ENCODE peak calls at places on chromosomes 11 and 22, in nine cellular contexts. One of them, this sample, is unnamed.

GRCh38 chr22:50008151-50009040 is 4.2 kb downstream of the IL17REL start:
- DNase-seq in memory B cell: no peak
- DNase-seq in activated CD4-positive, CD25-positive, alpha-beta regulatory T cell treated with anti-CD3 and anti-CD28 coated beads, Interleukin-2, amount 50 U/mL, for 72 hours: no peak
- DNase-seq in NCI-H774: peak
- DNase-seq in stimulated activated CD4-positive, alpha-beta T cell treated with anti-CD3 and anti-CD28 coated beads, Interleukin-2, amount 100 ng/mL, for 24 hours: no peak
- DNase-seq in effector CD8-positive, alpha-beta T cell: no peak
- DNase-seq in NCI-H1105 treated with DMSO at 0.1 percent for 48 hours: peak
- DNase-seq in T-helper 9 cell: no peak
- DNase-seq in tibial nerve: no peak
- DNase-seq in this sample: no peak

GRCh38 chr22:36954251-36955014 is 41.0 kb downstream of the CSF2RB start:
- DNase-seq in activated CD4-positive, CD25-positive, alpha-beta regulatory T cell treated with anti-CD3 and anti-CD28 coated beads, Interleukin-2, amount 50 U/mL, for 72 hours: no peak
- DNase-seq in effector CD8-positive, alpha-beta T cell: no peak
- DNase-seq in NCI-H774: no peak
- DNase-seq in NCI-H1105 treated with DMSO at 0.1 percent for 48 hours: no peak
- DNase-seq in T-helper 9 cell: no peak
- DNase-seq in stimulated activated CD4-positive, alpha-beta T cell treated with anti-CD3 and anti-CD28 coated beads, Interleukin-2, amount 100 ng/mL, for 24 hours: no peak
- DNase-seq in tibial nerve: no peak
- DNase-seq in memory B cell: no peak
- DNase-seq in this sample: no peak

GRCh38 chr11:86486261-86487030 is 111.8 kb downstream of the CCDC81 start:
- DNase-seq in NCI-H774: no peak
- DNase-seq in effector CD8-positive, alpha-beta T cell: no peak
- DNase-seq in tibial nerve: no peak
- DNase-seq in activated CD4-positive, CD25-positive, alpha-beta regulatory T cell treated with anti-CD3 and anti-CD28 coated beads, Interleukin-2, amount 50 U/mL, for 72 hours: no peak
- DNase-seq in T-helper 9 cell: no peak
- DNase-seq in stimulated activated CD4-positive, alpha-beta T cell treated with anti-CD3 and anti-CD28 coated beads, Interleukin-2, amount 100 ng/mL, for 24 hours: no peak
- DNase-seq in NCI-H1105 treated with DMSO at 0.1 percent for 48 hours: no peak
- DNase-seq in memory B cell: no peak
- DNase-seq in this sample: no peak

GRCh38 chr22:41381329-41382097 is at the start of gene TEF:
- DNase-seq in memory B cell: peak
- DNase-seq in tibial nerve: peak
- DNase-seq in activated CD4-positive, CD25-positive, alpha-beta regulatory T cell treated with anti-CD3 and anti-CD28 coated beads, Interleukin-2, amount 50 U/mL, for 72 hours: peak
- DNase-seq in NCI-H1105 treated with DMSO at 0.1 percent for 48 hours: peak
- DNase-seq in effector CD8-positive, alpha-beta T cell: peak
- DNase-seq in NCI-H774: peak
- DNase-seq in T-helper 9 cell: peak
- DNase-seq in stimulated activated CD4-positive, alpha-beta T cell treated with anti-CD3 and anti-CD28 coated beads, Interleukin-2, amount 100 ng/mL, for 24 hours: peak
- DNase-seq in this sample: peak

GRCh38 chr22:36733271-36733670 is 29.7 kb upstream of the CACNG2 start:
- DNase-seq in NCI-H774: no peak
- DNase-seq in tibial nerve: no peak
- DNase-seq in activated CD4-positive, CD25-positive, alpha-beta regulatory T cell treated with anti-CD3 and anti-CD28 coated beads, Interleukin-2, amount 50 U/mL, for 72 hours: peak
- DNase-seq in NCI-H1105 treated with DMSO at 0.1 percent for 48 hours: no peak
- DNase-seq in T-helper 9 cell: no peak
- DNase-seq in stimulated activated CD4-positive, alpha-beta T cell treated with anti-CD3 and anti-CD28 coated beads, Interleukin-2, amount 100 ng/mL, for 24 hours: no peak
- DNase-seq in memory B cell: no peak
- DNase-seq in effector CD8-positive, alpha-beta T cell: no peak
- DNase-seq in this sample: no peak

GRCh38 chr11:6402561-6402981 is 12.3 kb downstream of the SMPD1 start:
- DNase-seq in T-helper 9 cell: peak
- DNase-seq in stimulated activated CD4-positive, alpha-beta T cell treated with anti-CD3 and anti-CD28 coated beads, Interleukin-2, amount 100 ng/mL, for 24 hours: peak
- DNase-seq in tibial nerve: no peak
- DNase-seq in memory B cell: no peak
- DNase-seq in NCI-H774: no peak
- DNase-seq in effector CD8-positive, alpha-beta T cell: peak
- DNase-seq in activated CD4-positive, CD25-positive, alpha-beta regulatory T cell treated with anti-CD3 and anti-CD28 coated beads, Interleukin-2, amount 50 U/mL, for 72 hours: peak
- DNase-seq in NCI-H1105 treated with DMSO at 0.1 percent for 48 hours: no peak
- DNase-seq in this sample: no peak

GRCh38 chr11:1751521-1751921 is 1.1 kb upstream of the IFITM10 start:
- DNase-seq in activated CD4-positive, CD25-positive, alpha-beta regulatory T cell treated with anti-CD3 and anti-CD28 coated beads, Interleukin-2, amount 50 U/mL, for 72 hours: no peak
- DNase-seq in effector CD8-positive, alpha-beta T cell: no peak
- DNase-seq in memory B cell: no peak
- DNase-seq in T-helper 9 cell: no peak
- DNase-seq in tibial nerve: no peak
- DNase-seq in NCI-H774: no peak
- DNase-seq in stimulated activated CD4-positive, alpha-beta T cell treated with anti-CD3 and anti-CD28 coated beads, Interleukin-2, amount 100 ng/mL, for 24 hours: no peak
- DNase-seq in NCI-H1105 treated with DMSO at 0.1 percent for 48 hours: no peak
- DNase-seq in this sample: no peak

GRCh38 chr11:76684470-76684869 is 13.9 kb upstream of the LRRC32 start:
- DNase-seq in activated CD4-positive, CD25-positive, alpha-beta regulatory T cell treated with anti-CD3 and anti-CD28 coated beads, Interleukin-2, amount 50 U/mL, for 72 hours: no peak
- DNase-seq in effector CD8-positive, alpha-beta T cell: no peak
- DNase-seq in tibial nerve: no peak
- DNase-seq in NCI-H774: no peak
- DNase-seq in NCI-H1105 treated with DMSO at 0.1 percent for 48 hours: no peak
- DNase-seq in memory B cell: no peak
- DNase-seq in stimulated activated CD4-positive, alpha-beta T cell treated with anti-CD3 and anti-CD28 coated beads, Interleukin-2, amount 100 ng/mL, for 24 hours: no peak
- DNase-seq in T-helper 9 cell: no peak
- DNase-seq in this sample: no peak

GRCh38 chr11:114085965-114086364 is 26.5 kb downstream of the ZBTB16 start:
- DNase-seq in activated CD4-positive, CD25-positive, alpha-beta regulatory T cell treated with anti-CD3 and anti-CD28 coated beads, Interleukin-2, amount 50 U/mL, for 72 hours: no peak
- DNase-seq in NCI-H774: peak
- DNase-seq in effector CD8-positive, alpha-beta T cell: no peak
- DNase-seq in tibial nerve: no peak
- DNase-seq in NCI-H1105 treated with DMSO at 0.1 percent for 48 hours: no peak
- DNase-seq in T-helper 9 cell: no peak
- DNase-seq in memory B cell: no peak
- DNase-seq in stimulated activated CD4-positive, alpha-beta T cell treated with anti-CD3 and anti-CD28 coated beads, Interleukin-2, amount 100 ng/mL, for 24 hours: no peak
- DNase-seq in this sample: no peak

GRCh38 chr11:6812391-6813005 is 13.0 kb upstream of the OR6A2 start:
- DNase-seq in tibial nerve: no peak
- DNase-seq in effector CD8-positive, alpha-beta T cell: no peak
- DNase-seq in activated CD4-positive, CD25-positive, alpha-beta regulatory T cell treated with anti-CD3 and anti-CD28 coated beads, Interleukin-2, amount 50 U/mL, for 72 hours: no peak
- DNase-seq in NCI-H774: peak
- DNase-seq in memory B cell: peak
- DNase-seq in NCI-H1105 treated with DMSO at 0.1 percent for 48 hours: peak
- DNase-seq in stimulated activated CD4-positive, alpha-beta T cell treated with anti-CD3 and anti-CD28 coated beads, Interleukin-2, amount 100 ng/mL, for 24 hours: peak
- DNase-seq in T-helper 9 cell: no peak
- DNase-seq in this sample: peak

This sample was measured in brain microvascular endothelial cell.